ENCODE peak calls at places on chromosome 17, in four cellular contexts. O, B, E and K are unnamed samples.

GRCh38 chr17:7018331-7018964 is 4.4 kb upstream of the BCL6B start:
- DNase-seq in O (no peak), B (no peak), E (peak; percentile 89), K (no peak)

GRCh38 chr17:62140836-62141235 is 75.8 kb upstream of the MED13 start:
- DNase-seq in O (no peak), B (no peak), E (no peak), K (no peak)

GRCh38 chr17:30363715-30364202 is 15.0 kb upstream of the CPD start:
- DNase-seq in O (no peak), B (peak; percentile 60), E (no peak), K (peak; percentile 21)

GRCh38 chr17:38750312-38751121 is 2.0 kb upstream of the PSMB3 start:
- DNase-seq in O (peak; percentile 39), B (no peak), E (no peak), K (no peak)

GRCh38 chr17:4160294-4160859 is 17.4 kb downstream of the CYB5D2 start:
- DNase-seq in O (no peak), B (no peak), E (no peak), K (no peak)

GRCh38 chr17:59330314-59330942 is 1.0 kb upstream of the YPEL2 start:
- DNase-seq in O (no peak), B (no peak), E (peak; percentile 74), K (no peak)

GRCh38 chr17:9917131-9917530 is 12.1 kb upstream of the RCVRN start:
- DNase-seq in O (no peak), B (no peak), E (no peak), K (no peak)

GRCh38 chr17:21125862-21126261 is 902 bp upstream of the DHRS7B start:
- DNase-seq in O (no peak), B (no peak), E (no peak), K (no peak)

GRCh38 chr17:62187681-62188080 is 122.6 kb upstream of the MED13 start:
- DNase-seq in O (no peak), B (no peak), E (no peak), K (no peak)

GRCh38 chr17:7888184-7888920 is at the start of gene CHD3:
- DNase-seq in O (no peak), B (no peak), E (no peak), K (no peak)

GRCh38 chr17:67717192-67717623 is 528 bp upstream of the NOL11 start:
- DNase-seq in O (no peak), B (peak; percentile 7), E (no peak), K (no peak)

GRCh38 chr17:74780443-74781238 is 4.5 kb upstream of the NAT9 start:
- DNase-seq in O (no peak), B (peak; percentile 51), E (no peak), K (no peak)

GRCh38 chr17:67058036-67058435 is 13.7 kb downstream of the CACNG1 start:
- DNase-seq in O (no peak), B (no peak), E (no peak), K (no peak)

GRCh38 chr17:77140878-77141767 is at the start of gene SEC14L1:
- DNase-seq in O (peak; percentile 84), B (peak; percentile 28), E (peak; percentile 75), K (peak; percentile 47)

GRCh38 chr17:2263183-2263954 is 40.2 kb downstream of the SMG6 start:
- DNase-seq in O (no peak), B (no peak), E (no peak), K (no peak)

GRCh38 chr17:14089179-14089578 is 19.9 kb downstream of the COX10 start:
- DNase-seq in O (no peak), B (no peak), E (no peak), K (no peak)

GRCh38 chr17:488993-489757 is 136.6 kb upstream of the RPH3AL start:
- DNase-seq in O (no peak), B (peak; percentile 49), E (no peak), K (peak; percentile 34)

GRCh38 chr17:40290629-40291296 is 3.1 kb downstream of the CDC6 start:
- DNase-seq in O (no peak), B (peak; percentile 40), E (no peak), K (no peak)

GRCh38 chr17:56142325-56142724 is 10.9 kb upstream of the ANKFN1 start:
- DNase-seq in O (no peak), B (no peak), E (no peak), K (no peak)

DNA sequence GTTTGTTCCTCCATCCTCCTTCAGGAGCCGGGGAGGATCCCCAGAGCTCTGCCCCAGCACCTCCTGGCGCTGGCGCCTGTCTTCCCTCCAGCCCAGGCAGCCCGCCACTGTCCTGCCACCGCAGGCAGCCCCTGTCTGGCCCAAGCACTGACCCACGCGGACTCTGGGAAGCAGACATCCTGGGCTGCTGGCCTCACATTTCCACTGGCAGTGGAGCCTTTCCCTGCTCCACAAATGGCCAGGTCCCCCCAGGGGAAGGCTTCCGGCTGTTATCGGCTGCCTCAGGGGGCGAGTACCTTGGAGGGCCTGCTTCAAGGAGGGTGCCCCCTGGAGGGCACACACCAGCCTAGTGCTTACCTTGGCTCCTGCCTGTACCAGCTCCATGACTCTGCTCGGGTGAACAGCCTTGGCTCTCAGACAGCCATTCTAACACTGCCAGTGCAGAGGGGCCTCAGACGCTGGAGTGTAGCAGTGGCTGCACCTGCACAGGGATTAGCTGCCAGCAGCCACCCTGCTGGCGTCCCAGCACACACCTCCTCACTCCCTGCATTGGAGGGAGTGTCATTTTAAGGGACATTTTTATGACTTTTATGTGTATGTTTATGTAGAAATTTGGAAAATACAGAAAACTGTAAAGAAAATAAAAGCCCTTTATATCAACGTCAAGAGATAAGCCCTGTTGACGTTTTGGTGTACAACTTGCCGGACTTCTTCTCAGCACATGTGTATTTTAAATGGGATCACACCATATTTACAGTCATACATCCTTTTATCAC is 21.0 kb downstream of the ACE start:
- DNase-seq in O (no peak), B (no peak), E (no peak), K (no peak)
- TF ChIP-seq CTCF in O (no peak), B (no peak), E (no peak), K (no peak)

DNA sequence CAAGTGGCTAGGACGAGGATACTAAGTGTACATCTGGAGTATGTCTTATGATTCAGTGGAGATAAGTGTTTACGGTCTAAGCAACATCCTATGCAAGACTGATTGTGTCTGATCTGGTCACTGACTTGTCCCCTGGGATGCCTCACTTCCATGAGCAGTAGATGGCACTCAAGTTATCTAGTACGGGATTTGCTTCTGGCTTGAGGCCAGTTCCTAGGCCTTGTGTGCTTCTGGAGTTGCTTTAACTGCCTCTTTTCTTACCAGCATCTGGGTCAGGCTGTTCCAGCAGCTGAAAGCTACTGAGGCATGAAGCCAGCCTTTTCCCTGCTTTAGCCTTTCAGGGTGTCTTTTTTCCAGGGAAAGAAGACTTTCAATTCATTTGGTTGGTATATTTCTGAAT is 23.0 kb downstream of the SUPT6H start:
- DNase-seq in O (no peak), B (no peak), E (no peak), K (no peak)
- TF ChIP-seq CTCF in O (no peak), B (no peak), E (no peak), K (no peak)

GRCh38 chr17:79818026-79818758 is 21.0 kb downstream of the CBX4 start:
- DNase-seq in O (no peak), B (no peak), E (no peak), K (no peak)
- TF ChIP-seq CTCF in O (no peak), B (no peak), E (no peak), K (no peak)

GRCh38 chr17:63435681-63436522 is 10.2 kb downstream of the CYB561 start:
- DNase-seq in O (peak; percentile 76), B (peak; percentile 60), E (no peak), K (no peak)
- TF ChIP-seq CTCF in O (no peak), B (no peak), E (no peak), K (no peak)

GRCh38 chr17:5793899-5794298 is 209.6 kb upstream of the NLRP1 start:
- DNase-seq in O (no peak), B (no peak), E (no peak), K (no peak)
- TF ChIP-seq CTCF in O (no peak), B (no peak), E (peak; percentile 19), K (no peak)

GRCh38 chr17:80969674-80970043 is 22.0 kb upstream of the CHMP6 start:
- DNase-seq in O (no peak), B (no peak), E (no peak), K (no peak)
- TF ChIP-seq CTCF in O (no peak), B (no peak), E (no peak), K (no peak)